ENCODE peak calls at places on chromosome 16, in five cellular contexts. D is astrocyte, H is heart right ventricle, K is foreskin fibroblast, Z is PC-9. R is an unnamed sample.
A peak's percentile ranks its signal among the peaks of the same experiment; 100 is the strongest.

GRCh38 chr16:56041556-56042140 is 149.6 kb upstream of the GNAO1 start:
- DNase-seq in D (no peak), H (no peak), K (no peak), Z (peak; percentile 16), R (no peak)

GRCh38 chr16:1420111-1420539 is 422 bp downstream of the UQCC4 start:
- DNase-seq in D (no peak), H (no peak), K (no peak), Z (no peak), R (no peak)

GRCh38 chr16:1323296-1324239 is 9.9 kb upstream of the BAIAP3 start:
- DNase-seq in D (no peak), H (no peak), K (no peak), Z (no peak), R (no peak)

GRCh38 chr16:88705076-88705684 is 1.0 kb downstream of the RNF166 start:
- DNase-seq in D (peak; percentile 26), H (no peak), K (peak; percentile 42), Z (no peak), R (no peak)

GRCh38 chr16:524274-525011 is 3.1 kb upstream of the CAPN15 start:
- DNase-seq in D (no peak), H (no peak), K (peak; percentile 15), Z (no peak), R (no peak)

GRCh38 chr16:89672177-89672941 is 14.1 kb upstream of the CDK10 start:
- DNase-seq in D (no peak), H (no peak), K (no peak), Z (no peak), R (no peak)

GRCh38 chr16:13779676-13780075 is 140.3 kb upstream of the ERCC4 start:
- DNase-seq in D (no peak), H (no peak), K (no peak), Z (no peak), R (no peak)

GRCh38 chr16:29900102-29900887 is at the start of gene ASPHD1:
- DNase-seq in D (peak; percentile 78), H (no peak), K (peak; percentile 93), Z (peak; percentile 86), R (peak; percentile 65)

GRCh38 chr16:50453446-50453845 is 84.7 kb upstream of the BRD7 start:
- DNase-seq in D (no peak), H (no peak), K (no peak), Z (no peak), R (no peak)

GRCh38 chr16:46830417-46830901 is 521 bp downstream of the C16orf87 start:
- DNase-seq in D (no peak), H (peak; percentile 43), K (peak; percentile 46), Z (peak; percentile 3), R (no peak)

GRCh38 chr16:83888672-83889044 is 10.3 kb upstream of the MLYCD start:
- DNase-seq in D (no peak), H (no peak), K (no peak), Z (no peak), R (no peak)

GRCh38 chr16:13138528-13138927 is 237.1 kb downstream of the SHISA9 start:
- DNase-seq in D (no peak), H (no peak), K (peak; percentile 28), Z (no peak), R (no peak)

GRCh38 chr16:68090109-68090508 is 4.9 kb downstream of the NFATC3 start:
- DNase-seq in D (no peak), H (no peak), K (no peak), Z (no peak), R (no peak)

GRCh38 chr16:47045459-47045858 is 72.0 kb upstream of the DNAJA2 start:
- DNase-seq in D (no peak), H (no peak), K (peak; percentile 33), Z (no peak), R (no peak)

GRCh38 chr16:88798772-88799455 is 4.7 kb upstream of the CDT1 start:
- DNase-seq in D (no peak), H (no peak), K (no peak), Z (no peak), R (no peak)

GRCh38 chr16:82524939-82525338 is 101.8 kb upstream of the CDH13 start:
- DNase-seq in D (no peak), H (no peak), K (no peak), Z (no peak), R (no peak)

GRCh38 chr16:11560701-11561439 is 25.8 kb downstream of the LITAF start:
- DNase-seq in D (no peak), H (no peak), K (peak; percentile 75), Z (no peak), R (peak; percentile 43)

GRCh38 chr16:89887243-89887642 is 13.9 kb downstream of the TCF25 start:
- DNase-seq in D (no peak), H (no peak), K (no peak), Z (no peak), R (no peak)

GRCh38 chr16:27724491-27724878 is 174.5 kb downstream of the KATNIP start:
- DNase-seq in D (no peak), H (no peak), K (no peak), Z (no peak), R (no peak)

GRCh38 chr16:24826817-24827566 is 18.8 kb upstream of the SLC5A11 start:
- DNase-seq in D (no peak), H (no peak), K (no peak), Z (no peak), R (no peak)

GRCh38 chr16:79169239-79169638 is 431.3 kb downstream of the MAF start:
- DNase-seq in D (no peak), H (no peak), K (no peak), Z (no peak), R (no peak)

GRCh38 chr16:59635674-59636073 is 901.6 kb upstream of the GOT2 start:
- DNase-seq in D (peak; percentile 79), H (no peak), K (peak; percentile 86), Z (no peak), R (peak; percentile 81)

GRCh38 chr16:90047714-90048346 is 28.6 kb upstream of the DBNDD1 start:
- DNase-seq in D (no peak), H (no peak), K (peak; percentile 30), Z (no peak), R (no peak)

GRCh38 chr16:24852281-24852721 is 6.5 kb downstream of the SLC5A11 start:
- DNase-seq in D (no peak), H (no peak), K (peak; percentile 33), Z (no peak), R (no peak)

GRCh38 chr16:56336071-56336688 is 89.2 kb downstream of the AMFR start:
- DNase-seq in D (no peak), H (peak; percentile 57), K (no peak), Z (peak; percentile 39), R (no peak)

GRCh38 chr16:88759245-88759975 is 25.6 kb downstream of the PIEZO1 start:
- DNase-seq in D (no peak), H (no peak), K (no peak), Z (peak; percentile 52), R (no peak)

GRCh38 chr16:71216714-71217113 is 13.8 kb downstream of the HYDIN start:
- DNase-seq in D (no peak), H (no peak), K (no peak), Z (no peak), R (no peak)

GRCh38 chr16:4266372-4266771 is 6.5 kb downstream of the TFAP4 start:
- DNase-seq in D (no peak), H (no peak), K (peak; percentile 33), Z (no peak), R (no peak)

GRCh38 chr16:87325480-87325879 is 8.3 kb upstream of the C16orf95 start:
- DNase-seq in D (no peak), H (no peak), K (peak; percentile 31), Z (no peak), R (no peak)

GRCh38 chr16:1059310-1059709 is 13.2 kb upstream of the SSTR5 start:
- DNase-seq in D (no peak), H (no peak), K (no peak), Z (no peak), R (no peak)

GRCh38 chr16:19118938-19119431 is 5.2 kb downstream of the ITPRIPL2 start:
- DNase-seq in D (peak; percentile 93), H (no peak), K (peak; percentile 94), Z (peak; percentile 73), R (peak; percentile 87)

GRCh38 chr16:84175351-84176081 is 11.3 kb downstream of the TAF1C start:
- DNase-seq in D (peak; percentile 18), H (no peak), K (peak; percentile 88), Z (peak; percentile 74), R (peak; percentile 70)

GRCh38 chr16:83676056-83676455 is 131.7 kb upstream of the HSBP1 start:
- DNase-seq in D (no peak), H (no peak), K (no peak), Z (no peak), R (no peak)

GRCh38 chr16:47204736-47205499 is 61.2 kb upstream of the NETO2 start:
- DNase-seq in D (no peak), H (no peak), K (no peak), Z (no peak), R (no peak)

GRCh38 chr16:25005445-25006306 is 9.5 kb downstream of the ARHGAP17 start:
- DNase-seq in D (no peak), H (no peak), K (no peak), Z (no peak), R (peak; percentile 16)

GRCh38 chr16:4615389-4616046 is 830 bp upstream of the UBALD1 start:
- DNase-seq in D (no peak), H (peak; percentile 39), K (no peak), Z (no peak), R (no peak)

GRCh38 chr16:30351586-30352419 is 3.3 kb downstream of the CD2BP2 start:
- DNase-seq in D (peak; percentile 89), H (peak; percentile 80), K (peak; percentile 95), Z (no peak), R (peak; percentile 76)

GRCh38 chr16:57736419-57737281 is 1.1 kb downstream of the KATNB1 start:
- DNase-seq in D (peak; percentile 77), H (no peak), K (peak; percentile 90), Z (peak; percentile 55), R (peak; percentile 78)
- TF ChIP-seq CTCF in D (no peak), H (no peak), K (no peak), Z (no peak), R (peak; percentile 57)

GRCh38 chr16:77408607-77409006 is 26.2 kb downstream of the ADAMTS18 start:
- DNase-seq in D (no peak), H (no peak), K (no peak), Z (no peak), R (no peak)

GRCh38 chr16:77409311-77409710 is 25.5 kb downstream of the ADAMTS18 start:
- DNase-seq in D (no peak), H (no peak), K (no peak), Z (no peak), R (no peak)

GRCh38 chr16:77403732-77404131 is 31.1 kb downstream of the ADAMTS18 start:
- DNase-seq in D (no peak), H (no peak), K (no peak), Z (no peak), R (no peak)

GRCh38 chr16:77404823-77405222 is 30.0 kb downstream of the ADAMTS18 start:
- DNase-seq in D (no peak), H (no peak), K (no peak), Z (no peak), R (no peak)

GRCh38 chr16:77406680-77407079 is 28.2 kb downstream of the ADAMTS18 start:
- DNase-seq in D (no peak), H (no peak), K (peak; percentile 13), Z (no peak), R (no peak)
- TF ChIP-seq CTCF in D (peak; percentile 25), H (no peak), K (peak; percentile 15), Z (peak; percentile 51), R (peak; percentile 9)

GRCh38 chr16:21156767-21157467 is 1.6 kb upstream of the LDAF1 start:
- DNase-seq in D (peak; percentile 78), H (no peak), K (peak; percentile 86), Z (peak; percentile 47), R (peak; percentile 78)
- TF ChIP-seq CTCF in D (peak; percentile 75), H (peak; percentile 65), K (peak; percentile 69), Z (peak; percentile 73), R (peak; percentile 77)

GRCh38 chr16:86272744-86273143 is 237.6 kb upstream of the FOXF1 start:
- DNase-seq in D (no peak), H (no peak), K (no peak), Z (no peak), R (no peak)

GRCh38 chr16:86270696-86271095 is 239.6 kb upstream of the FOXF1 start:
- DNase-seq in D (no peak), H (no peak), K (no peak), Z (no peak), R (no peak)
- TF ChIP-seq CTCF in D (no peak), H (no peak), K (no peak), Z (no peak), R (no peak)